ENCODE peak calls at places on chromosome 21, in seven cellular contexts. P is PC-9, X is IMR-90, N is pancreas, E is left ventricle myocardium inferior, V is foreskin fibroblast, F is tibial nerve. B is an unnamed sample.
A peak's percentile ranks its signal among the peaks of the same experiment; 100 is the strongest.

GRCh38 chr21:34513109-34513675 is 1.2 kb upstream of the KCNE1 start:
- DNase-seq in F (no peak), E (no peak), P (no peak), V (peak; percentile 41), N (no peak), X (no peak), B (peak; percentile 35)

GRCh38 chr21:21210552-21210951 is 212.3 kb downstream of the NCAM2 start:
- DNase-seq in V (peak; percentile 6), N (no peak), E (no peak), F (no peak), P (no peak), X (no peak), B (no peak)

GRCh38 chr21:26966360-26966977 is 419 bp downstream of the ADAMTS5 start:
- DNase-seq in V (peak; percentile 58), P (no peak), E (no peak), F (no peak), X (peak; percentile 37), N (no peak), B (no peak)

GRCh38 chr21:30194701-30195299 is 21.1 kb downstream of the CLDN8 start:
- DNase-seq in N (no peak), F (no peak), X (no peak), E (no peak), V (peak; percentile 17), P (no peak), B (peak; percentile 73)

GRCh38 chr21:27321791-27322190 is 354.9 kb upstream of the ADAMTS5 start:
- DNase-seq in V (no peak), E (no peak), N (no peak), F (no peak), X (no peak), P (no peak), B (no peak)

GRCh38 chr21:27804515-27804914 is 837.6 kb upstream of the ADAMTS5 start:
- DNase-seq in P (no peak), F (no peak), E (peak; percentile 18), N (no peak), X (no peak), V (peak; percentile 33), B (no peak)

GRCh38 chr21:33265664-33266049 is 510 bp upstream of the IL10RB start:
- DNase-seq in F (peak; percentile 54), P (no peak), X (peak; percentile 14), E (peak; percentile 50), N (no peak), V (peak; percentile 50), B (peak; percentile 45)

GRCh38 chr21:26683996-26684395 is 110.9 kb upstream of the CYYR1 start:
- DNase-seq in F (no peak), X (no peak), E (no peak), V (no peak), N (no peak), P (no peak), B (peak; percentile 61)

GRCh38 chr21:26934383-26934782 is 32.5 kb downstream of the ADAMTS5 start:
- DNase-seq in E (no peak), X (no peak), F (no peak), N (peak; percentile 44), P (no peak), V (no peak), B (no peak)

GRCh38 chr21:34926784-34927548 is 122.1 kb downstream of the RUNX1 start:
- DNase-seq in N (no peak), V (peak; percentile 65), X (peak; percentile 44), P (no peak), E (no peak), F (peak; percentile 36), B (no peak)

GRCh38 chr21:29125199-29125598 is 5.2 kb upstream of the MAP3K7CL start:
- DNase-seq in F (no peak), N (no peak), V (no peak), X (no peak), E (no peak), P (no peak), B (no peak)

GRCh38 chr21:26958792-26959191 is 8.1 kb downstream of the ADAMTS5 start:
- DNase-seq in N (no peak), X (no peak), P (no peak), F (no peak), V (peak; percentile 27), E (no peak), B (no peak)

GRCh38 chr21:33198346-33199135 is 31.2 kb upstream of the IFNAR2 start:
- DNase-seq in P (no peak), E (peak; percentile 58), X (peak; percentile 63), N (no peak), V (peak; percentile 68), F (peak; percentile 65), B (no peak)

GRCh38 chr21:43195131-43196021 is 26.6 kb downstream of the CRYAA start:
- DNase-seq in X (no peak), V (no peak), E (peak; percentile 57), N (no peak), F (peak; percentile 10), P (no peak), B (no peak)

GRCh38 chr21:33682992-33683627 is 40.8 kb downstream of the ITSN1 start:
- DNase-seq in V (peak; percentile 88), X (peak; percentile 88), E (no peak), P (peak; percentile 61), N (no peak), F (no peak), B (peak; percentile 99)

GRCh38 chr21:39645331-39645730 is 32.6 kb downstream of the B3GALT5 start:
- DNase-seq in X (no peak), F (no peak), E (no peak), N (no peak), V (no peak), P (no peak), B (no peak)

GRCh38 chr21:28391938-28392337 is 600.7 kb downstream of the LTN1 start:
- DNase-seq in V (peak; percentile 17), E (no peak), P (no peak), N (no peak), F (no peak), X (peak; percentile 23), B (peak; percentile 28)

GRCh38 chr21:29350246-29350779 is 51.6 kb downstream of the BACH1 start:
- DNase-seq in V (no peak), X (peak; percentile 40), N (no peak), F (no peak), E (no peak), P (no peak), B (no peak)

GRCh38 chr21:15729674-15730483 is at the start of gene USP25:
- DNase-seq in X (peak; percentile 60), E (peak; percentile 94), V (peak; percentile 92), N (peak; percentile 96), F (peak; percentile 89), P (peak; percentile 83), B (peak; percentile 49)
- TF ChIP-seq CTCF in X (peak; percentile 47), E (peak; percentile 29), V (no peak), N (no peak), F (peak; percentile 28), P (no peak), B (no peak)

GRCh38 chr21:45250272-45250671 is 37.4 kb downstream of the POFUT2 start:
- DNase-seq in F (no peak), X (no peak), E (no peak), V (no peak), N (no peak), P (no peak), B (no peak)

GRCh38 chr21:45253180-45253579 is 34.5 kb downstream of the POFUT2 start:
- DNase-seq in V (no peak), N (no peak), X (peak; percentile 39), F (no peak), E (no peak), P (no peak), B (peak; percentile 7)

GRCh38 chr21:45252448-45252925 is 35.2 kb downstream of the POFUT2 start:
- DNase-seq in F (no peak), V (no peak), E (no peak), P (no peak), X (no peak), N (no peak), B (no peak)

GRCh38 chr21:45250914-45251634 is 36.6 kb downstream of the POFUT2 start:
- DNase-seq in F (no peak), P (no peak), X (no peak), N (no peak), E (no peak), V (no peak), B (no peak)

DNA sequence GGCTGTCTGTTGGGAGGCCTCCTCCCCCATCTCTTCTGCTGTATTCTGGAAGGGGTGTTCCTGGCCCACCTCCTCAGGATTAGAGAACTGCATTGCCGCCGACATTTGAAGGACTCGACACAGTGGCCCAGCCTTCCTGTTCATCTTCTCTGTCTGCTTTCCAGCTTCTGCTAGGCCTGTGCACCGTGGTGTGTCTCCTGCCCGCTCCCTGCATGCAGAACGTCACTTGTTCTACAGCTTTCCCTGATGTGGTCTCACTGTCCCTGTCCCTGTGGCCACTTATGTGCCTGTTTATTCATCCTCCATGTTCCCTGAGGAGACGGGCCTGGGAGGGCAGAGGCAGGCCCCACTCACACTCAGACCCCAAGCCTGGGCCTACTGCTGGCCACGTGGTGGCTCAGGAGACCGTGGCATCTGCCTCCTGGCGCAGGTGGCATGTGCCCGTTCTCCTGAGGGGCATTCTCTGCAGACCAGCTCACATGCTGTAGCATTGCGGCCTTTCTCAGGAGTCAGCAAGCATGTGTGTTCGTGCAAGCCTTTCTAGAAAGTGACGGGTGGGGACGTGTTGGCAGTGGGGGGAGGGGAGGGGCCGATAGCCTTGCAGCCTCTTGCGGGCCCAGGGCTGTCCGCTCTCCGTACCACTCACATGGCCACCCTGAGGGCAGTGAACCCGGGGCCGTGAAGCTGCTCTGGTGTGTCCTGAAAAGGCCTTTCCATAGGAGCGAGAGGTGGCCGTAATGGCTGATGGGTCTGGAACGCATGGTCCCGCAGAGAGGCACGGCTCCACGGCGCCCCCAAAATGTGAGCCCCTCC is 35.9 kb downstream of the POFUT2 start:
- DNase-seq in F (no peak), V (no peak), N (no peak), P (no peak), X (no peak), E (no peak), B (no peak)
- H3K4me3 ChIP-seq in F (no peak overlapping the region), V (no peak overlapping the region), N (no peak overlapping the region), P (no peak overlapping the region), X (no peak overlapping the region), E (no peak overlapping the region), B (no peak overlapping the region)

DNA sequence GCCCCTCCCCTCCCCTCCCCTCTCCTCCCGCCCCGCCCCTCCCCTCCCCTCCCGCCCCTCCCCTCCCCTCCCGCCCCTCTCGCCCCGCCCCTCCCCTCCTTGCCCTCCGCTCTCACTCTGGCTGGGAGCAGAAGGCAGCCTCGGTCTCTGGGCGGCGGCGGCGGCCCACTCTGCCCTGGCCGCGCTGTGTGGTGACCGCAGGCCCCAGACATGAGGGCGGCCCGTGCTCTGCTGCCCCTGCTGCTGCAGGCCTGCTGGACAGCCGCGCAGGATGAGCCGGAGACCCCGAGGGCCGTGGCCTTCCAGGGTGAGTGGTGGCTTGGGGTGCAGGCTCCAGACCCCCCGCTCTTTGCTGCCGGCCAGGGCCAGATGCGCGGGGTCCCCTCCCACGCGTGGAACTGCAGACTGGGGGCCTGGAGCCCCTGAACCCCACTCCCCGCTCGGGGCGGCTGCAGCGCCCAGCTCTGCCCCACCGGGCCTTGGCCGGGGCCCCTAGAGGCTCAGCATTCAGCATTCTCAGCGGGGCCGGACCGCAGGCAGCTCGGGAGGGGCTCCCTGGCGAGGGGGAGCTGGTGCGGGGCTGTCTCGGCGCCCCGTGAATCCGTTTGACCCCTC is at the start of gene COL6A1:
- DNase-seq in F (peak; percentile 64), P (peak; percentile 52), N (peak; percentile 88), X (peak; percentile 66), V (peak; percentile 91), E (peak; percentile 78), B (no peak)
- TF ChIP-seq CTCF in F (no peak), P (no peak), N (no peak), X (no peak), V (no peak), E (no peak), B (no peak)

DNA sequence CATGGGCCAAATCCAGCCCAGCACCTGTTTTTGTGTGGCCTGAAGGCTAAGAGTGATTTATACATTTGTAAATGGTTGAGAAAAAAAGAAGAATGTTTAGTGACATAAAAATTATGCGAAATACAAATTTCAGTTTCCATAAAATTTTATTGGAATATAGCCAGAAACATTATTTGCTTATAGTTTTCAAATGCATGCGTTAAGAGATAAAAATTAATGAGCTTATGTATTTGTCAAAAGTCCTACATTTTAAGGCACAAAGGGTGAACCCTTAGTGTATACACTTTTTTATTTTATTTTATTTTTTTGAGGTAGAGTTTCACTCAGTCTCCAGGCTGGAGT is 2.1 kb downstream of the MORC3 start:
- DNase-seq in N (no peak), X (no peak), V (no peak), E (no peak), P (no peak), F (no peak), B (no peak)
- H3K4me3 ChIP-seq in N (no peak overlapping the region), X (peak overlapping the region; percentile 33), V (peak overlapping the region; percentile 81), E (peak overlapping the region; percentile 86), P (peak overlapping the region; percentile 63), F (peak overlapping the region; percentile 91), B (peak overlapping the region; percentile 85)

B was measured in bronchial epithelial cell.